ENCODE peak calls at places on chromosome 1, in seven cellular contexts. K is stimulated activated CD4-positive, alpha-beta T cell treated with anti-CD3 and anti-CD28 coated beads, TNF-alpha, amount 100 ng/mL, for 4 hours; B is HEK293T; A is fibroblast of lung; S is K562; V is DMS153; H is activated CD4-positive, alpha-beta T cell treated with anti-CD3 and anti-CD28 coated beads, Interleukin-2, amount 10 ng/mL, durations not matched to agents 7 days and 5 days. C is an unnamed sample.

GRCh38 chr1:156476501-156477298 is 23.9 kb downstream of the MEF2D start:
- DNase-seq in K (no peak), B (no peak), A (peak), S (no peak), V (no peak), H (no peak), C (no peak)

GRCh38 chr1:58709540-58709939 is 9.7 kb upstream of the MYSM1 start:
- DNase-seq in K (no peak), B (no peak), A (no peak), S (no peak), V (no peak), H (no peak), C (no peak)

GRCh38 chr1:100131623-100132022 is 1.1 kb downstream of the SASS6 start:
- DNase-seq in K (no peak), B (no peak), A (no peak), S (no peak), V (no peak), H (no peak), C (no peak)

GRCh38 chr1:86868477-86868876 is 45.4 kb downstream of the SELENOF start:
- DNase-seq in K (no peak), B (no peak), A (peak), S (no peak), V (no peak), H (no peak), C (no peak)

GRCh38 chr1:27584453-27584852 is 19.5 kb downstream of the AHDC1 start:
- DNase-seq in K (no peak), B (no peak), A (no peak), S (no peak), V (no peak), H (no peak), C (no peak)

GRCh38 chr1:202234331-202235002 is 40.9 kb downstream of the LGR6 start:
- DNase-seq in K (no peak), B (no peak), A (peak), S (no peak), V (no peak), H (no peak), C (no peak)

GRCh38 chr1:81032973-81033425 is 767.7 kb upstream of the ADGRL2 start:
- DNase-seq in K (no peak), B (peak), A (no peak), S (no peak), V (peak), H (no peak), C (no peak)

GRCh38 chr1:84834419-84835064 is 58.5 kb downstream of the LPAR3 start:
- DNase-seq in K (no peak), B (no peak), A (peak), S (no peak), V (no peak), H (no peak), C (no peak)

GRCh38 chr1:227900571-227901051 is 47.1 kb downstream of the WNT9A start:
- DNase-seq in K (no peak), B (no peak), A (no peak), S (no peak), V (no peak), H (no peak), C (no peak)

C was measured in Kasumi-1.